ENCODE peak calls at places on chromosomes 1 and 21, in ten cellular contexts. One of them, this sample, is unnamed.

GRCh38 chr1:234616644-234617043 is 6.7 kb upstream of the IRF2BP2 start:
- DNase-seq in KBM-7: no peak
- DNase-seq in GM19239: no peak
- DNase-seq in HEK293T: no peak
- DNase-seq in GM13976: no peak
- DNase-seq in GM04504: no peak
- DNase-seq in activated CD4-positive, alpha-beta memory T cell treated with anti-CD3 and anti-CD28 coated beads, Interleukin-2, amount 10 ng/mL, durations not matched to agents 7 days and 5 days: no peak
- DNase-seq in activated naive CD4-positive, alpha-beta T cell treated with Interleukin-2 at 50 U/mL for 16 hours: no peak
- DNase-seq in iPS-NIHi11: no peak
- DNase-seq in NCI-H345: no peak
- DNase-seq in this sample: no peak

GRCh38 chr1:224542783-224543440 is 73.2 kb upstream of the CNIH3 start:
- DNase-seq in KBM-7: peak
- DNase-seq in GM19239: no peak
- DNase-seq in HEK293T: no peak
- DNase-seq in GM13976: no peak
- DNase-seq in GM04504: peak
- DNase-seq in activated CD4-positive, alpha-beta memory T cell treated with anti-CD3 and anti-CD28 coated beads, Interleukin-2, amount 10 ng/mL, durations not matched to agents 7 days and 5 days: peak
- DNase-seq in activated naive CD4-positive, alpha-beta T cell treated with Interleukin-2 at 50 U/mL for 16 hours: peak
- DNase-seq in iPS-NIHi11: peak
- DNase-seq in NCI-H345: no peak
- DNase-seq in this sample: no peak

GRCh38 chr1:36835017-36835695 is 199.2 kb downstream of the GRIK3 start:
- DNase-seq in KBM-7: no peak
- DNase-seq in GM19239: no peak
- DNase-seq in HEK293T: no peak
- DNase-seq in GM13976: no peak
- DNase-seq in GM04504: no peak
- DNase-seq in activated CD4-positive, alpha-beta memory T cell treated with anti-CD3 and anti-CD28 coated beads, Interleukin-2, amount 10 ng/mL, durations not matched to agents 7 days and 5 days: no peak
- DNase-seq in activated naive CD4-positive, alpha-beta T cell treated with Interleukin-2 at 50 U/mL for 16 hours: no peak
- DNase-seq in iPS-NIHi11: no peak
- DNase-seq in NCI-H345: no peak
- DNase-seq in this sample: no peak

GRCh38 chr1:52580283-52580682 is 21.9 kb upstream of the GPX7 start:
- DNase-seq in KBM-7: no peak
- DNase-seq in GM19239: no peak
- DNase-seq in HEK293T: no peak
- DNase-seq in GM13976: no peak
- DNase-seq in GM04504: no peak
- DNase-seq in activated CD4-positive, alpha-beta memory T cell treated with anti-CD3 and anti-CD28 coated beads, Interleukin-2, amount 10 ng/mL, durations not matched to agents 7 days and 5 days: no peak
- DNase-seq in activated naive CD4-positive, alpha-beta T cell treated with Interleukin-2 at 50 U/mL for 16 hours: no peak
- DNase-seq in iPS-NIHi11: no peak
- DNase-seq in NCI-H345: no peak
- DNase-seq in this sample: no peak

GRCh38 chr1:200888349-200888838 is 6.3 kb upstream of the INAVA start:
- DNase-seq in KBM-7: peak
- DNase-seq in GM19239: peak
- DNase-seq in HEK293T: no peak
- DNase-seq in GM13976: peak
- DNase-seq in GM04504: no peak
- DNase-seq in activated CD4-positive, alpha-beta memory T cell treated with anti-CD3 and anti-CD28 coated beads, Interleukin-2, amount 10 ng/mL, durations not matched to agents 7 days and 5 days: peak
- DNase-seq in activated naive CD4-positive, alpha-beta T cell treated with Interleukin-2 at 50 U/mL for 16 hours: peak
- DNase-seq in iPS-NIHi11: no peak
- DNase-seq in NCI-H345: no peak
- DNase-seq in this sample: peak

GRCh38 chr21:31556662-31557061 is 102.8 kb upstream of the SOD1 start:
- DNase-seq in KBM-7: no peak
- DNase-seq in GM19239: no peak
- DNase-seq in HEK293T: no peak
- DNase-seq in GM13976: no peak
- DNase-seq in GM04504: no peak
- DNase-seq in activated CD4-positive, alpha-beta memory T cell treated with anti-CD3 and anti-CD28 coated beads, Interleukin-2, amount 10 ng/mL, durations not matched to agents 7 days and 5 days: no peak
- DNase-seq in activated naive CD4-positive, alpha-beta T cell treated with Interleukin-2 at 50 U/mL for 16 hours: no peak
- DNase-seq in iPS-NIHi11: no peak
- DNase-seq in NCI-H345: no peak
- DNase-seq in this sample: no peak

GRCh38 chr1:29126198-29126597 is 2.5 kb upstream of the TMEM200B start:
- DNase-seq in KBM-7: no peak
- DNase-seq in GM19239: no peak
- DNase-seq in HEK293T: no peak
- DNase-seq in GM13976: no peak
- DNase-seq in GM04504: no peak
- DNase-seq in activated CD4-positive, alpha-beta memory T cell treated with anti-CD3 and anti-CD28 coated beads, Interleukin-2, amount 10 ng/mL, durations not matched to agents 7 days and 5 days: no peak
- DNase-seq in activated naive CD4-positive, alpha-beta T cell treated with Interleukin-2 at 50 U/mL for 16 hours: no peak
- DNase-seq in iPS-NIHi11: no peak
- DNase-seq in NCI-H345: no peak
- DNase-seq in this sample: no peak

GRCh38 chr1:159934136-159935039 is 9.1 kb upstream of the TAGLN2 start:
- DNase-seq in KBM-7: no peak
- DNase-seq in GM19239: no peak
- DNase-seq in HEK293T: no peak
- DNase-seq in GM13976: no peak
- DNase-seq in GM04504: no peak
- DNase-seq in activated CD4-positive, alpha-beta memory T cell treated with anti-CD3 and anti-CD28 coated beads, Interleukin-2, amount 10 ng/mL, durations not matched to agents 7 days and 5 days: no peak
- DNase-seq in activated naive CD4-positive, alpha-beta T cell treated with Interleukin-2 at 50 U/mL for 16 hours: no peak
- DNase-seq in iPS-NIHi11: no peak
- DNase-seq in NCI-H345: no peak
- DNase-seq in this sample: no peak

GRCh38 chr1:12405325-12406217 is 175.7 kb downstream of the VPS13D start:
- DNase-seq in KBM-7: no peak
- DNase-seq in GM19239: no peak
- DNase-seq in HEK293T: no peak
- DNase-seq in GM13976: no peak
- DNase-seq in GM04504: no peak
- DNase-seq in activated CD4-positive, alpha-beta memory T cell treated with anti-CD3 and anti-CD28 coated beads, Interleukin-2, amount 10 ng/mL, durations not matched to agents 7 days and 5 days: no peak
- DNase-seq in activated naive CD4-positive, alpha-beta T cell treated with Interleukin-2 at 50 U/mL for 16 hours: no peak
- DNase-seq in iPS-NIHi11: no peak
- DNase-seq in NCI-H345: no peak
- DNase-seq in this sample: no peak

GRCh38 chr1:92884195-92884594 is 52.4 kb downstream of the RPL5 start:
- DNase-seq in KBM-7: no peak
- DNase-seq in GM19239: no peak
- DNase-seq in HEK293T: no peak
- DNase-seq in GM13976: no peak
- DNase-seq in GM04504: no peak
- DNase-seq in activated CD4-positive, alpha-beta memory T cell treated with anti-CD3 and anti-CD28 coated beads, Interleukin-2, amount 10 ng/mL, durations not matched to agents 7 days and 5 days: no peak
- DNase-seq in activated naive CD4-positive, alpha-beta T cell treated with Interleukin-2 at 50 U/mL for 16 hours: no peak
- DNase-seq in iPS-NIHi11: no peak
- DNase-seq in NCI-H345: no peak
- DNase-seq in this sample: no peak